ENCODE peak calls at places on chromosomes 13 and 19, in seven cellular contexts. U, N, Q, A, Y, K and T are unnamed samples.

GRCh38 chr13:110259651-110260050 is 47.3 kb downstream of the COL4A1 start:
- DNase-seq in U (no peak), N (no peak), Q (no peak), A (no peak), Y (no peak), K (no peak), T (no peak)

GRCh38 chr19:46371371-46371901 is 24.5 kb downstream of the PPP5C start:
- DNase-seq in U (peak), N (no peak), Q (no peak), A (no peak), Y (no peak), K (no peak), T (peak)

GRCh38 chr19:41323430-41324125 is 13.6 kb downstream of the CCDC97 start:
- DNase-seq in U (no peak), N (peak), Q (peak), A (peak), Y (no peak), K (no peak), T (peak)

GRCh38 chr13:64471916-64472315 is 2758.2 kb downstream of the PCDH9 start:
- DNase-seq in U (no peak), N (no peak), Q (peak), A (no peak), Y (no peak), K (no peak), T (no peak)

GRCh38 chr19:35559281-35559659 is 4.2 kb downstream of the ATP4A start:
- DNase-seq in U (no peak), N (no peak), Q (no peak), A (no peak), Y (no peak), K (no peak), T (no peak)

GRCh38 chr13:111153977-111154332 is 38.8 kb downstream of the ARHGEF7 start:
- DNase-seq in U (peak), N (no peak), Q (no peak), A (no peak), Y (peak), K (peak), T (peak)

GRCh38 chr13:113548171-113548641 is 36.3 kb upstream of the TFDP1 start:
- DNase-seq in U (no peak), N (no peak), Q (no peak), A (no peak), Y (no peak), K (no peak), T (peak)

GRCh38 chr19:29667941-29668340 is 2.7 kb downstream of the PLEKHF1 start:
- DNase-seq in U (no peak), N (peak), Q (peak), A (no peak), Y (peak), K (no peak), T (peak)

GRCh38 chr13:90197722-90198121 is 1149.8 kb upstream of the MIR17HG start:
- DNase-seq in U (no peak), N (no peak), Q (peak), A (no peak), Y (no peak), K (no peak), T (no peak)

GRCh38 chr19:5645409-5645808 is 22.5 kb downstream of the SAFB start:
- DNase-seq in U (no peak), N (peak), Q (no peak), A (no peak), Y (no peak), K (no peak), T (peak)

GRCh38 chr19:18274776-18275356 is 614 bp upstream of the IQCN start:
- DNase-seq in U (peak), N (peak), Q (peak), A (peak), Y (peak), K (no peak), T (peak)

GRCh38 chr13:79679334-79679733 is 198.4 kb downstream of the NDFIP2 start:
- DNase-seq in U (peak), N (peak), Q (peak), A (peak), Y (peak), K (peak), T (no peak)

GRCh38 chr13:114257014-114257413 is 22.3 kb downstream of the CDC16 start:
- DNase-seq in U (no peak), N (no peak), Q (no peak), A (no peak), Y (no peak), K (no peak), T (no peak)

GRCh38 chr19:44869728-44870470 is 21.2 kb upstream of the TOMM40 start:
- DNase-seq in U (no peak), N (peak), Q (peak), A (no peak), Y (peak), K (no peak), T (peak)

GRCh38 chr13:112814905-112815585 is 125.2 kb downstream of the ATP11A start:
- DNase-seq in U (no peak), N (no peak), Q (peak), A (no peak), Y (no peak), K (no peak), T (peak)